ENCODE peak calls at places on chromosome 22, in five cellular contexts. W is keratinocyte, T is colonic mucosa, G is A549, Q is kidney. I is an unnamed sample.

GRCh38 chr22:43992331-43992821 is 31.7 kb upstream of the PARVB start:
- DNase-seq in W (no peak), T (no peak), G (no peak), Q (no peak), I (no peak)

GRCh38 chr22:26903030-26903856 is 245.9 kb downstream of the MIAT start:
- DNase-seq in W (no peak), T (no peak), G (no peak), Q (peak), I (no peak)

GRCh38 chr22:27108425-27109114 is 451.2 kb downstream of the MIAT start:
- DNase-seq in W (no peak), T (no peak), G (peak), Q (peak), I (no peak)

GRCh38 chr22:23281406-23282088 is 101.2 kb downstream of the BCR start:
- DNase-seq in W (peak), T (peak), G (peak), Q (peak), I (peak)

GRCh38 chr22:32858957-32859356 is 57.5 kb downstream of the TIMP3 start:
- DNase-seq in W (no peak), T (no peak), G (no peak), Q (no peak), I (no peak)

GRCh38 chr22:41377846-41378245 is 3.9 kb upstream of the TEF start:
- DNase-seq in W (no peak), T (no peak), G (no peak), Q (no peak), I (no peak)

GRCh38 chr22:43228330-43228729 is 41.4 kb upstream of the TTLL12 start:
- DNase-seq in W (no peak), T (peak), G (peak), Q (no peak), I (peak)

GRCh38 chr22:33126881-33127280 is 68.7 kb upstream of the SYN3 start:
- DNase-seq in W (no peak), T (no peak), G (peak), Q (no peak), I (no peak)

GRCh38 chr22:17087176-17088131 is 2.7 kb downstream of the IL17RA start:
- DNase-seq in W (no peak), T (no peak), G (no peak), Q (no peak), I (peak)

GRCh38 chr22:42061041-42061440 is 9.6 kb downstream of the NAGA start:
- DNase-seq in W (no peak), T (peak), G (no peak), Q (peak), I (no peak)

GRCh38 chr22:50418624-50419023 is 56.2 kb downstream of the SBF1 start:
- DNase-seq in W (no peak), T (no peak), G (no peak), Q (peak), I (no peak)

GRCh38 chr22:41565403-41566054 is 4.7 kb downstream of the CSDC2 start:
- DNase-seq in W (no peak), T (no peak), G (peak), Q (no peak), I (no peak)

GRCh38 chr22:50717709-50718351 is 20.2 kb upstream of the ACR start:
- DNase-seq in W (no peak), T (no peak), G (no peak), Q (no peak), I (no peak)

GRCh38 chr22:48805516-48805915 is 1022.2 kb downstream of the BRD1 start:
- DNase-seq in W (no peak), T (no peak), G (no peak), Q (no peak), I (no peak)

GRCh38 chr22:26322179-26322905 is 106.7 kb upstream of the ASPHD2 start:
- DNase-seq in W (peak), T (no peak), G (no peak), Q (no peak), I (no peak)

GRCh38 chr22:42928969-42929837 is 72.1 kb upstream of the ARFGAP3 start:
- DNase-seq in W (no peak), T (no peak), G (no peak), Q (no peak), I (peak)

GRCh38 chr22:11066458-11067285 is 4461.3 kb upstream of the OR11H1 start:
- DNase-seq in W (no peak), T (no peak), G (no peak), Q (peak), I (no peak)

GRCh38 chr22:24937114-24937513 is 9.4 kb downstream of the LHFPL7 start:
- DNase-seq in W (no peak), T (no peak), G (peak), Q (no peak), I (peak)

GRCh38 chr22:36081023-36081431 is 52.4 kb upstream of the RBFOX2 start:
- DNase-seq in W (no peak), T (no peak), G (no peak), Q (no peak), I (no peak)

GRCh38 chr22:43060213-43060612 is 29.0 kb downstream of the TTLL1 start:
- DNase-seq in W (no peak), T (peak), G (peak), Q (no peak), I (peak)

GRCh38 chr22:33330534-33330933 is 272.4 kb upstream of the SYN3 start:
- DNase-seq in W (no peak), T (no peak), G (no peak), Q (no peak), I (no peak)

GRCh38 chr22:43862074-43862881 is at the start of gene SULT4A1:
- DNase-seq in W (no peak), T (no peak), G (no peak), Q (peak), I (no peak)

GRCh38 chr22:49937758-49938564 is 19.5 kb downstream of the CRELD2 start:
- DNase-seq in W (no peak), T (no peak), G (no peak), Q (no peak), I (no peak)

GRCh38 chr22:36352775-36353507 is 34.8 kb downstream of the MYH9 start:
- DNase-seq in W (no peak), T (no peak), G (peak), Q (no peak), I (no peak)

GRCh38 chr22:33519140-33519973 is 400.9 kb downstream of the LARGE1 start:
- DNase-seq in W (peak), T (peak), G (peak), Q (no peak), I (peak)

GRCh38 chr22:25334091-25334490 is 114.7 kb downstream of the CRYBB2 start:
- DNase-seq in W (no peak), T (peak), G (peak), Q (no peak), I (peak)

GRCh38 chr22:30413745-30414524 is 11.6 kb upstream of the MTFP1 start:
- DNase-seq in W (no peak), T (no peak), G (no peak), Q (no peak), I (no peak)

GRCh38 chr22:43011079-43011478 is 3.9 kb downstream of the PACSIN2 start:
- DNase-seq in W (no peak), T (no peak), G (no peak), Q (no peak), I (no peak)

GRCh38 chr22:48979482-48979881 is 848.2 kb downstream of the BRD1 start:
- DNase-seq in W (no peak), T (no peak), G (peak), Q (no peak), I (no peak)

DNA sequence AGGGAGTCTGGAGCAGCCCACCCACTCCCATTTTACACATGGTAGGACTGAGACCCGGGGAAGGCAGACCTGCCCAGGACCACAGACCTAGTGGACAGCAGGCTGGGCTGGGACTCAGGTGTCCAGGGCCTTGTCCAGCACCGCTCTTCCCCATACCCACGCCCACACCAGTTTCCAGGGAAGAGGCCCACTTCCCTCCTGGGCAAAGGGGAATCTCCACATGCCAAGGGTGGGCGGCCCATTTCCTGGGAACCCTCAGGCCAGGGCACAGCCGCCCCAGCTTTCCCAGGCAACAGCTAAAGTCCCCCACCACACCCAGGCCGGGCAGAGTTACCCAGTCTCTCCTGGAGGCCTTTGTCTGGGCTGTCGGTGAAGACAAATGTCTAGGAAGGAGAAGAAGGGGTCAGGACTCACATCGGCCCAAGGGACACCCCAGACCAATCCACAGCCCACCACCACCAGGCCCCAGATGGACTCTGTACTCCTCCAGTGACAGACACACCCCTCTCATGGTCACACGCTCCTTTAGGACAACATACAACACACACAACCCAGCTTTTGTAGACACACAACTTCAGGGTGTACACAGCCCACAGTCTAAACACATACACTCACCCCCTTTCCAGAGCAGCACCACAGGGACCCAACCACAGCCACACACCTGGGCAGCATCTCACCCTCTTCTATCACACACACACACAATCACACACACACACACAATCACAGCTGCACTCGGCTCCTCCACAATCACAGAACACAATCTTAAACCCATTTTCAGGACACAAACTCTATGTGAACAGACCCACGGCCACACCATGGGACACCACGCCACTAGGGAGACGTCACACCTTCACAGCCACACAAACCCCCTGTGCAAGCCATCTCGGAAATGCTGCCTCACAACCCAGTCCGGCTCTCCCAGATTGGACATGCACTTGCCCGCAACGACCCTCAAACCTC is 5.5 kb downstream of the MFNG start:
- DNase-seq in W (no peak), T (no peak), G (no peak), Q (no peak), I (no peak)
- TF ChIP-seq CTCF in W (no peak), T (no peak), G (no peak), Q (no peak), I (no peak)

GRCh38 chr22:45867118-45867905 is 109.7 kb downstream of the WNT7B start:
- DNase-seq in W (no peak), T (peak), G (no peak), Q (peak), I (no peak)
- TF ChIP-seq CTCF in W (no peak), T (no peak), G (no peak), Q (peak), I (no peak)

GRCh38 chr22:39905686-39906085 is 4.8 kb downstream of the GRAP2 start:
- DNase-seq in W (no peak), T (no peak), G (no peak), Q (no peak), I (no peak)
- TF ChIP-seq CTCF in W (no peak), T (no peak), G (no peak), Q (no peak), I (no peak)

DNA sequence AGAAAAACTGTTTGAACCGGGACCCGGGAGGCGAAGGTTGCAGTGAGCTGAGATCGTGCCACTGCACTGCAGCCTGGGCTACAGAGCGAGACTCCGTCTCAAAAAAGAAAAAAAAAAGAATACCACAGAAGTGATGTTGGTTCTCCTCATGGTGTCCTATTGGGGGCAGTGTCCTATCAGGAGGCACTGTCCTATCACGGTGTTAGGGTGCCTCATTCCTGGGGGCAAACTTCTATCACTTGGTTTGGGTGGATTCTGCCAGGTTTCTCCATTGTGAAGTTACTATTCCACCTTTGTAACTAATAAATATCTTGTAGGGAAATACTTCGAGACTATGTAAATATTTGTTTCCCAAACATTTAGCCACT is 19.6 kb downstream of the PRR14L start:
- DNase-seq in W (no peak), T (no peak), G (no peak), Q (no peak), I (no peak)
- TF ChIP-seq CTCF in W (no peak), T (no peak), G (no peak), Q (no peak), I (no peak)

DNA sequence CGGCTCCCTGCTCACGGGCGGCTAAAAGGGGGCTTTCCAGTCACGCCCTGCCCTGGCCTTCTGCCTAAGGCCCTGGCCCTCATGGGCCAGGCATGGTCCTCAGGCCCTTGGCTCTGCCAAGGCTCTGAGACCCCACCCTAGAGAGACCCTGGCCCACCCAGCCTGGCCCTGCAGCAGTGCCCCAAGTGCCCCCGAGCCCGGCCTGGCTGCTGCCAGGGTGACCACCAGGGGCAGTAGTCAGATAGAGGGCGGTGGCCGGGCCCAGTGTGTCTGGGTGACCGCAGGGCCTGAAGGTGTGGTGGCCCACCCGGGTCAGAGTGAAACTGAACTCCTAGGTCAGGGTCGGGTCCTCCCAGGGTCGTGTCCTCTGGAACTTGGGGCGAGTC is 29.4 kb upstream of the CCDC188 start:
- DNase-seq in W (no peak), T (no peak), G (no peak), Q (no peak), I (no peak)
- TF ChIP-seq CTCF in W (no peak), T (no peak), G (no peak), Q (no peak), I (no peak)

GRCh38 chr22:20175597-20175900 is 24.7 kb upstream of the CCDC188 start:
- DNase-seq in W (no peak), T (no peak), G (peak), Q (no peak), I (no peak)
- TF ChIP-seq CTCF in W (no peak), T (no peak), G (no peak), Q (no peak), I (no peak)

GRCh38 chr22:45757936-45758335 is 86.3 kb downstream of the ATXN10 start:
- DNase-seq in W (no peak), T (no peak), G (no peak), Q (no peak), I (no peak)

GRCh38 chr22:45758603-45759002 is 87.0 kb downstream of the ATXN10 start:
- DNase-seq in W (no peak), T (no peak), G (no peak), Q (no peak), I (no peak)

GRCh38 chr22:45756558-45756957 is 84.9 kb downstream of the ATXN10 start:
- DNase-seq in W (no peak), T (no peak), G (no peak), Q (no peak), I (no peak)

GRCh38 chr22:45754822-45755221 is 83.2 kb downstream of the ATXN10 start:
- DNase-seq in W (no peak), T (no peak), G (no peak), Q (no peak), I (no peak)

DNA sequence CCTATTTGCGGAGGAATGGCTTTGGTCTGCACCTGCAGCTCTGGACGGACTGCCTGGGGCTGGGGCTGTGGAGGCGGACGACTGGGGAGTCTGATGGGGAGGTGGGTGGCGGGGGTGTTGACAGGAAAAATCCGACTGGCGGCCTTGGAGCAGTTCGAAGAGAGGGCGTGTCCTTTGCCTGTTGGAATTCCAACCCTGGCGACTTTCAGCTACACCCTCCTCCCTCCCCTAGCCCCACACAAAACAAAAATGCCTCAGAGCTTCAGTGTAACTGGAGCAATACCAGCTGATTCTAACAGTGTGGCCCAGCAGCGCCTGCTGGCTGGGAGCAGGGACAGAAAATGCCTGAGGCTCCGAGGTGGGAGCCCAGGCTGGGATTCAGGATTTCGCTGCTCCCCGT is 85.4 kb downstream of the ATXN10 start:
- DNase-seq in W (no peak), T (no peak), G (no peak), Q (peak), I (no peak)
- TF ChIP-seq CTCF in W (no peak), T (no peak), G (no peak), Q (no peak), I (no peak)

DNA sequence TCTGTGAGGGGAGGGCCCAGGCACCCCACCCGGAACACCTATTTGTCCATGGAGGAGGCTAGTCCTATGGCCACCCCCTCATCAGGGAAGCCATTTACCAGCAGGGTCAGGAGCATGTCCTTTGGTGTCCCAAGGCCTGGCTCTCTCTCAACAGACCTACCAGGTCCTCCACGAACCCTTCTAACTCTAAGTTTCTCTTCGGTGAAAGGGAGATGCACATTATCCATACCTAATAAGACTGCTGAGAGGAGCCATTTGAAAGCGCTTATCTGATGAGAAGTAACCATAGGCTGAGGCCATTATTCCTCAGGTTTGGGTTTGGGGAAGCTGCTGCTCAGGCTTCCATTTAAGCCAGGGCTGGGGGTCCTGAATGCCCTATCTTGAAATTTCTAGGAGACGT is 9.2 kb upstream of the TOP3B start:
- DNase-seq in W (no peak), T (no peak), G (no peak), Q (no peak), I (no peak)
- TF ChIP-seq CTCF in W (no peak), T (no peak), G (no peak), Q (no peak), I (no peak)